ENCODE peak calls at places on chromosomes 6 and 20, in nine cellular contexts. One of them, this sample, is unnamed.

GRCh38 chr6:57190140-57190539 is 18.0 kb downstream of the BAG2 start:
- DNase-seq in left cardiac atrium: no peak
- DNase-seq in activated T-helper 1 cell treated with Interleukin-2 at 50 U/mL for 16 hours: no peak
- DNase-seq in RPMI8226: peak; percentile 8
- DNase-seq in stimulated activated CD4-positive, alpha-beta T cell treated with anti-CD3 and anti-CD28 coated beads, TNF-alpha, amount 100 ng/mL, for 24 hours: no peak
- DNase-seq in lung microvascular endothelial cell: peak; percentile 25
- DNase-seq in breast epithelium: no peak
- DNase-seq in H7: no peak
- DNase-seq in midbrain: peak; percentile 5
- DNase-seq in this sample: peak; percentile 21

GRCh38 chr20:57215426-57215825 is 51.0 kb downstream of the BMP7 start:
- DNase-seq in left cardiac atrium: no peak
- DNase-seq in activated T-helper 1 cell treated with Interleukin-2 at 50 U/mL for 16 hours: no peak
- DNase-seq in RPMI8226: no peak
- DNase-seq in stimulated activated CD4-positive, alpha-beta T cell treated with anti-CD3 and anti-CD28 coated beads, TNF-alpha, amount 100 ng/mL, for 24 hours: no peak
- DNase-seq in lung microvascular endothelial cell: no peak
- DNase-seq in breast epithelium: no peak
- DNase-seq in H7: no peak
- DNase-seq in midbrain: no peak
- DNase-seq in this sample: no peak

GRCh38 chr20:50271674-50272412 is 81.2 kb downstream of the CEBPB start:
- DNase-seq in left cardiac atrium: no peak
- DNase-seq in activated T-helper 1 cell treated with Interleukin-2 at 50 U/mL for 16 hours: no peak
- DNase-seq in RPMI8226: no peak
- DNase-seq in stimulated activated CD4-positive, alpha-beta T cell treated with anti-CD3 and anti-CD28 coated beads, TNF-alpha, amount 100 ng/mL, for 24 hours: no peak
- DNase-seq in lung microvascular endothelial cell: no peak
- DNase-seq in breast epithelium: no peak
- DNase-seq in H7: no peak
- DNase-seq in midbrain: peak; percentile 21
- DNase-seq in this sample: no peak

GRCh38 chr6:91276315-91276714 is 689.4 kb upstream of the MAP3K7 start:
- DNase-seq in left cardiac atrium: no peak
- DNase-seq in activated T-helper 1 cell treated with Interleukin-2 at 50 U/mL for 16 hours: no peak
- DNase-seq in RPMI8226: peak; percentile 28
- DNase-seq in stimulated activated CD4-positive, alpha-beta T cell treated with anti-CD3 and anti-CD28 coated beads, TNF-alpha, amount 100 ng/mL, for 24 hours: no peak
- DNase-seq in lung microvascular endothelial cell: peak; percentile 1
- DNase-seq in breast epithelium: no peak
- DNase-seq in H7: peak; percentile 53
- DNase-seq in midbrain: no peak
- DNase-seq in this sample: no peak

GRCh38 chr6:33983109-33983475 is 162.8 kb downstream of the GRM4 start:
- DNase-seq in left cardiac atrium: no peak
- DNase-seq in activated T-helper 1 cell treated with Interleukin-2 at 50 U/mL for 16 hours: no peak
- DNase-seq in RPMI8226: peak; percentile 36
- DNase-seq in stimulated activated CD4-positive, alpha-beta T cell treated with anti-CD3 and anti-CD28 coated beads, TNF-alpha, amount 100 ng/mL, for 24 hours: no peak
- DNase-seq in lung microvascular endothelial cell: peak; percentile 68
- DNase-seq in breast epithelium: peak; percentile 61
- DNase-seq in H7: peak; percentile 66
- DNase-seq in midbrain: no peak
- DNase-seq in this sample: no peak

GRCh38 chr6:25124216-25124615 is 155.0 kb upstream of the CARMIL1 start:
- DNase-seq in left cardiac atrium: no peak
- DNase-seq in activated T-helper 1 cell treated with Interleukin-2 at 50 U/mL for 16 hours: no peak
- DNase-seq in RPMI8226: no peak
- DNase-seq in stimulated activated CD4-positive, alpha-beta T cell treated with anti-CD3 and anti-CD28 coated beads, TNF-alpha, amount 100 ng/mL, for 24 hours: no peak
- DNase-seq in lung microvascular endothelial cell: no peak
- DNase-seq in breast epithelium: no peak
- DNase-seq in H7: no peak
- DNase-seq in midbrain: no peak
- DNase-seq in this sample: no peak

GRCh38 chr6:121573466-121573865 is 138.0 kb downstream of the GJA1 start:
- DNase-seq in left cardiac atrium: no peak
- DNase-seq in activated T-helper 1 cell treated with Interleukin-2 at 50 U/mL for 16 hours: no peak
- DNase-seq in RPMI8226: no peak
- DNase-seq in stimulated activated CD4-positive, alpha-beta T cell treated with anti-CD3 and anti-CD28 coated beads, TNF-alpha, amount 100 ng/mL, for 24 hours: no peak
- DNase-seq in lung microvascular endothelial cell: peak; percentile 24
- DNase-seq in breast epithelium: no peak
- DNase-seq in H7: no peak
- DNase-seq in midbrain: no peak
- DNase-seq in this sample: peak; percentile 66

GRCh38 chr6:2665169-2666070 is 85.3 kb downstream of the MYLK4 start:
- DNase-seq in left cardiac atrium: no peak
- DNase-seq in activated T-helper 1 cell treated with Interleukin-2 at 50 U/mL for 16 hours: no peak
- DNase-seq in RPMI8226: no peak
- DNase-seq in stimulated activated CD4-positive, alpha-beta T cell treated with anti-CD3 and anti-CD28 coated beads, TNF-alpha, amount 100 ng/mL, for 24 hours: no peak
- DNase-seq in lung microvascular endothelial cell: no peak
- DNase-seq in breast epithelium: no peak
- DNase-seq in H7: no peak
- DNase-seq in midbrain: no peak
- DNase-seq in this sample: no peak

GRCh38 chr6:45718901-45719300 is 296.8 kb downstream of the CLIC5 start:
- DNase-seq in left cardiac atrium: no peak
- DNase-seq in activated T-helper 1 cell treated with Interleukin-2 at 50 U/mL for 16 hours: no peak
- DNase-seq in RPMI8226: no peak
- DNase-seq in stimulated activated CD4-positive, alpha-beta T cell treated with anti-CD3 and anti-CD28 coated beads, TNF-alpha, amount 100 ng/mL, for 24 hours: no peak
- DNase-seq in lung microvascular endothelial cell: no peak
- DNase-seq in breast epithelium: no peak
- DNase-seq in H7: no peak
- DNase-seq in midbrain: no peak
- DNase-seq in this sample: no peak

GRCh38 chr6:116828983-116829382 is at the start of gene GPRC6A:
- DNase-seq in left cardiac atrium: no peak
- DNase-seq in activated T-helper 1 cell treated with Interleukin-2 at 50 U/mL for 16 hours: no peak
- DNase-seq in RPMI8226: no peak
- DNase-seq in stimulated activated CD4-positive, alpha-beta T cell treated with anti-CD3 and anti-CD28 coated beads, TNF-alpha, amount 100 ng/mL, for 24 hours: no peak
- DNase-seq in lung microvascular endothelial cell: no peak
- DNase-seq in breast epithelium: no peak
- DNase-seq in H7: no peak
- DNase-seq in midbrain: no peak
- DNase-seq in this sample: no peak

GRCh38 chr20:41649489-41649888 is 31.3 kb upstream of the CHD6 start:
- DNase-seq in left cardiac atrium: no peak
- DNase-seq in activated T-helper 1 cell treated with Interleukin-2 at 50 U/mL for 16 hours: no peak
- DNase-seq in RPMI8226: peak; percentile 72
- DNase-seq in stimulated activated CD4-positive, alpha-beta T cell treated with anti-CD3 and anti-CD28 coated beads, TNF-alpha, amount 100 ng/mL, for 24 hours: no peak
- DNase-seq in lung microvascular endothelial cell: no peak
- DNase-seq in breast epithelium: no peak
- DNase-seq in H7: no peak
- DNase-seq in midbrain: no peak
- DNase-seq in this sample: no peak

GRCh38 chr6:145745861-145746260 is 10.5 kb upstream of the EPM2A start:
- DNase-seq in left cardiac atrium: no peak
- DNase-seq in activated T-helper 1 cell treated with Interleukin-2 at 50 U/mL for 16 hours: no peak
- DNase-seq in RPMI8226: no peak
- DNase-seq in stimulated activated CD4-positive, alpha-beta T cell treated with anti-CD3 and anti-CD28 coated beads, TNF-alpha, amount 100 ng/mL, for 24 hours: no peak
- DNase-seq in lung microvascular endothelial cell: no peak
- DNase-seq in breast epithelium: no peak
- DNase-seq in H7: no peak
- DNase-seq in midbrain: no peak
- DNase-seq in this sample: no peak

GRCh38 chr6:1606533-1607235 is 3.0 kb upstream of the FOXC1 start:
- DNase-seq in left cardiac atrium: no peak
- DNase-seq in activated T-helper 1 cell treated with Interleukin-2 at 50 U/mL for 16 hours: no peak
- DNase-seq in RPMI8226: no peak
- DNase-seq in stimulated activated CD4-positive, alpha-beta T cell treated with anti-CD3 and anti-CD28 coated beads, TNF-alpha, amount 100 ng/mL, for 24 hours: no peak
- DNase-seq in lung microvascular endothelial cell: no peak
- DNase-seq in breast epithelium: no peak
- DNase-seq in H7: peak; percentile 83
- DNase-seq in midbrain: no peak
- DNase-seq in this sample: no peak

GRCh38 chr6:117483645-117484016 is 1.2 kb downstream of the DCBLD1 start:
- DNase-seq in left cardiac atrium: no peak
- DNase-seq in activated T-helper 1 cell treated with Interleukin-2 at 50 U/mL for 16 hours: no peak
- DNase-seq in RPMI8226: peak; percentile 43
- DNase-seq in stimulated activated CD4-positive, alpha-beta T cell treated with anti-CD3 and anti-CD28 coated beads, TNF-alpha, amount 100 ng/mL, for 24 hours: no peak
- DNase-seq in lung microvascular endothelial cell: peak; percentile 62
- DNase-seq in breast epithelium: no peak
- DNase-seq in H7: peak; percentile 36
- DNase-seq in midbrain: no peak
- DNase-seq in this sample: no peak